ENCODE peak calls at places on chromosomes 12 and 14, in four cellular contexts. W is H1, P is HepG2, H is K562. B is an unnamed sample.

GRCh38 chr12:57240926-57241555 is 9.9 kb downstream of the STAC3 start:
- DNase-seq in W (peak; percentile 68), P (no peak), H (no peak), B (no peak)

GRCh38 chr14:105070760-105071137 is 5.5 kb upstream of the GPR132 start:
- DNase-seq in W (no peak), P (no peak), H (no peak), B (no peak)

GRCh38 chr14:50784683-50785505 is 46.1 kb downstream of the NIN start:
- DNase-seq in W (no peak), P (no peak), H (no peak), B (no peak)

GRCh38 chr12:130186631-130187269 is 24.5 kb downstream of the FZD10 start:
- DNase-seq in W (no peak), P (no peak), H (no peak), B (no peak)

GRCh38 chr12:115322275-115322674 is 638.3 kb upstream of the TBX3 start:
- DNase-seq in W (no peak), P (no peak), H (no peak), B (no peak)

GRCh38 chr14:85439696-85440328 is 90.1 kb upstream of the FLRT2 start:
- DNase-seq in W (no peak), P (no peak), H (no peak), B (no peak)

GRCh38 chr14:102362084-102362483 is 606 bp downstream of the CINP start:
- DNase-seq in W (no peak), P (no peak), H (peak; percentile 9), B (no peak)

GRCh38 chr14:68968721-68969120 is 10.4 kb downstream of the ACTN1 start:
- DNase-seq in W (no peak), P (no peak), H (no peak), B (no peak)

GRCh38 chr12:57118711-57119271 is 7.6 kb upstream of the STAT6 start:
- DNase-seq in W (no peak), P (no peak), H (no peak), B (no peak)

GRCh38 chr12:29519585-29520182 is 22.2 kb upstream of the OVCH1 start:
- DNase-seq in W (no peak), P (peak; percentile 28), H (peak; percentile 25), B (peak; percentile 29)

GRCh38 chr14:55127491-55127951 is 1.5 kb upstream of the LGALS3 start:
- DNase-seq in W (no peak), P (no peak), H (no peak), B (no peak)

GRCh38 chr14:23434488-23435219 is 806 bp downstream of the MYH7 start:
- DNase-seq in W (no peak), P (no peak), H (no peak), B (no peak)

GRCh38 chr14:53723221-53723620 is 233.4 kb downstream of the BMP4 start:
- DNase-seq in W (no peak), P (no peak), H (no peak), B (no peak)

GRCh38 chr14:35332517-35333346 is 40.5 kb downstream of the PSMA6 start:
- DNase-seq in W (peak; percentile 45), P (no peak), H (no peak), B (no peak)

GRCh38 chr12:63045020-63045860 is 105.8 kb downstream of the AVPR1A start:
- DNase-seq in W (no peak), P (no peak), H (no peak), B (no peak)

GRCh38 chr12:18703916-18704315 is 33.9 kb downstream of the PLCZ1 start:
- DNase-seq in W (no peak), P (no peak), H (no peak), B (no peak)

GRCh38 chr12:18703326-18703725 is 34.5 kb downstream of the PLCZ1 start:
- DNase-seq in W (no peak), P (no peak), H (no peak), B (no peak)

DNA sequence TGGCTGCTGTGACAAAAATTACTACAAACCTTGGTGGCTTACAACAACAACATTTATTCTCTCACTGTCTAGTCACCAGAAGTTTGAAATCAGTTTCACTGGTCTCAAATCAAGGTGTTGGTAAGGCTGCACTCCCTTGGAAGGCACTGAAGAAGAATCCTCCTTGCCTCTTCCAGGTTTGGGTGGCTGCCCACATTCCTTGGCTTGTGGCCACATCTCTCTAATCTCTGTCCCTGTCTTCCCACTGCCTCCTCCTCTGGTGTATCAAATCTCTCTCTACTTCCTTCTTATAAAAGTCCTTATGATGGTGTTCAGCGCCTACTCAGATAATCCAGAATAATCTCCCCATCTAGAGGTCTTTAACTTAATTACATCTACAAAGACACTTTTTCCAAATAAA is 31.0 kb downstream of the PLCZ1 start:
- DNase-seq in W (no peak), P (no peak), H (no peak), B (no peak)
- TF ChIP-seq FOSL1 in W (no peak), P (no peak), H (no peak), B (no peak)

DNA sequence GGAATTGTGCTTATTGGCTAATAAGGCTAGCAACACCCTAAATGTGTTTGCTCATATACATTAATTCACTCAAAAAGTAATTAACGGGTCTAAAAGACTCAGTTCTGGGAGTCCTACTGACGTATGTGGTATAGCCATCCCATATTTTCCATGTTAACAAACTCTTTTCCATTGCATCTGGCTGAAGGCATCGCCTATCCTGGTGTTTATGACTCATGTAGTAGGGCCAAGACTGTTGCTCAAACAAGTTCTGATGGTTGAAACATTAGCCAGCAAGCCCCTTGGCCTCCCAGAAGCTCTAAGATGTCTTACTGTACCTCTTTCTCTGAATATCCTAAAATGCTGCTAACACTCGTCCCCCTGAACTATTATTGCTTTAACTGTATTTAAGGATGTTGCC is 98.4 kb downstream of the PHLDA1 start:
- DNase-seq in W (no peak), P (no peak), H (no peak), B (peak; percentile 75)
- H3K4me2 ChIP-seq in W (no peak overlapping the region), P (no peak overlapping the region), H (no peak overlapping the region), B (peak overlapping the region; percentile 57)

DNA sequence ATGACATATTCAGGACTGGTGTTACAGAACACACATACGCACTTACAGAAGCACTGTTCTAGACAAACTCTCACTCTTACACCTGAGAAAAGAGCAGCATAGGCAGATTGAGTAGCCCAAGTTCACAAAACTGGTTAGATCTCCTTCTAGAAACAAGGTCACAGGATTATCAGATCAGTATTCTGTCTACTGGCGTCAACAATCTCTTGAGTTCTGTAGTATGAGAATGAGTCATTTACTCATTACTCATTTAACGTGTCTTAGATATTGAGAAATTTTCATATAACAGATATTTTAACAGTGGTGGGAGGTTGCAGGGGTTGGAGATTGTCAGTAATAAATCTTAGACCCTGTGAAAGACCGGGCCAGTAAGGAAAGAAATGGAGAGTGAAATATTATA is 2.8 kb upstream of the TSPAN8 start:
- DNase-seq in W (no peak), P (no peak), H (no peak), B (no peak)
- TF ChIP-seq FOSL1 in W (no peak), P (no peak), H (peak; percentile 67), B (no peak)

GRCh38 chr12:68877583-68877982 is 55.4 kb downstream of the CPM start:
- DNase-seq in W (no peak), P (no peak), H (no peak), B (no peak)

GRCh38 chr12:68878846-68879245 is 54.1 kb downstream of the CPM start:
- DNase-seq in W (no peak), P (no peak), H (no peak), B (no peak)

GRCh38 chr12:68876471-68876870 is 56.5 kb downstream of the CPM start:
- DNase-seq in W (no peak), P (no peak), H (no peak), B (no peak)

GRCh38 chr12:68880660-68881325 is 52.2 kb downstream of the CPM start:
- DNase-seq in W (no peak), P (no peak), H (no peak), B (no peak)

DNA sequence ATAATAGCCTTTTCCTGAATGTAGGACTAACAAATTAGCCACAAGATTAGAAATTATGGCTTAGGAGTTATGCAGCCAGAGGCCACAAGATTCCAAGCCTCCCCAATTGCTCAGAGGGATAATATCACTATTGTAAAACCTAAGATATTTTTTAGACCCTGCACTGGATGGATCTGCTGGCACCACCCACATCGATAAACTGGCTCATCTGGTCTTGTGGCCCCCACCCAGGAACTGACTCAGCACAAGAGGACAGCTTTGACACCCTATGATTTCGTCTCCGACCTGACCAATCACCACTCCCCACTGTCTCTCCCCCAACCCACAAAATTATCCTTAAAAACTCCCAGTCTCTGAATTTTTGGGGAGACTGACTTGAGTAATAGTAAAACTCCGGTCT is 54.7 kb downstream of the CPM start:
- DNase-seq in W (no peak), P (no peak), H (no peak), B (no peak)
- H3K4me2 ChIP-seq in W (no peak overlapping the region), P (no peak overlapping the region), H (no peak overlapping the region), B (no peak overlapping the region)

GRCh38 chr12:65121049-65121955 is at the start of gene WIF1:
- DNase-seq in W (peak; percentile 86), P (no peak), H (no peak), B (no peak)
- TF ChIP-seq FOSL1 in W (no peak), P (no peak), H (no peak), B (no peak)

B was measured in HCT116.